ENCODE peak calls at places on chromosomes 7 and 10, in five cellular contexts. One of them, this sample, is unnamed.

GRCh38 chr7:8109196-8110022 is 140.8 kb downstream of the GLCCI1 start:
- DNase-seq in central memory CD4-positive, alpha-beta T cell: no peak
- DNase-seq in HuH-7: no peak
- DNase-seq in endothelial cell of umbilical vein: no peak
- DNase-seq in left lung: no peak
- DNase-seq in this sample: peak; percentile 10

GRCh38 chr10:71964669-71965515 is 697 bp downstream of the CHST3 start:
- DNase-seq in endothelial cell of umbilical vein: peak; percentile 69
- DNase-seq in left lung: peak; percentile 56
- DNase-seq in HuH-7: no peak
- DNase-seq in central memory CD4-positive, alpha-beta T cell: no peak
- DNase-seq in this sample: peak; percentile 79

GRCh38 chr10:34018129-34018528 is 683.7 kb upstream of the NRP1 start:
- DNase-seq in HuH-7: no peak
- DNase-seq in left lung: no peak
- DNase-seq in endothelial cell of umbilical vein: no peak
- DNase-seq in central memory CD4-positive, alpha-beta T cell: no peak
- DNase-seq in this sample: peak; percentile 20

GRCh38 chr7:17269345-17270221 is 28.9 kb upstream of the AHR start:
- DNase-seq in central memory CD4-positive, alpha-beta T cell: no peak
- DNase-seq in endothelial cell of umbilical vein: no peak
- DNase-seq in left lung: no peak
- DNase-seq in HuH-7: no peak
- DNase-seq in this sample: no peak

GRCh38 chr10:106540606-106541005 is 623.9 kb downstream of the SORCS1 start:
- DNase-seq in endothelial cell of umbilical vein: no peak
- DNase-seq in HuH-7: no peak
- DNase-seq in left lung: no peak
- DNase-seq in central memory CD4-positive, alpha-beta T cell: no peak
- DNase-seq in this sample: peak; percentile 51

GRCh38 chr10:11074536-11075267 is 57.0 kb downstream of the CELF2 start:
- DNase-seq in central memory CD4-positive, alpha-beta T cell: no peak
- DNase-seq in HuH-7: no peak
- DNase-seq in endothelial cell of umbilical vein: no peak
- DNase-seq in left lung: no peak
- DNase-seq in this sample: no peak

GRCh38 chr10:124005991-124006392 is 87.4 kb downstream of the CHST15 start:
- DNase-seq in HuH-7: no peak
- DNase-seq in left lung: no peak
- DNase-seq in endothelial cell of umbilical vein: no peak
- DNase-seq in central memory CD4-positive, alpha-beta T cell: no peak
- DNase-seq in this sample: no peak

GRCh38 chr10:33697016-33697415 is 362.5 kb upstream of the NRP1 start:
- DNase-seq in endothelial cell of umbilical vein: no peak
- DNase-seq in left lung: no peak
- DNase-seq in HuH-7: no peak
- DNase-seq in central memory CD4-positive, alpha-beta T cell: no peak
- DNase-seq in this sample: no peak

GRCh38 chr7:139855498-139856270 is 26.6 kb downstream of the TBXAS1 start:
- DNase-seq in HuH-7: no peak
- DNase-seq in left lung: peak; percentile 54
- DNase-seq in endothelial cell of umbilical vein: no peak
- DNase-seq in central memory CD4-positive, alpha-beta T cell: peak; percentile 9
- DNase-seq in this sample: peak; percentile 46

GRCh38 chr7:46933596-46933995 is 648.3 kb downstream of the TNS3 start:
- DNase-seq in endothelial cell of umbilical vein: peak; percentile 37
- DNase-seq in HuH-7: no peak
- DNase-seq in left lung: no peak
- DNase-seq in central memory CD4-positive, alpha-beta T cell: no peak
- DNase-seq in this sample: peak; percentile 61

GRCh38 chr10:77799352-77799751 is 127.2 kb downstream of the DLG5 start:
- DNase-seq in left lung: no peak
- DNase-seq in endothelial cell of umbilical vein: no peak
- DNase-seq in HuH-7: no peak
- DNase-seq in central memory CD4-positive, alpha-beta T cell: peak; percentile 65
- DNase-seq in this sample: no peak

GRCh38 chr10:113232928-113233511 is 283.0 kb downstream of the TCF7L2 start:
- DNase-seq in endothelial cell of umbilical vein: no peak
- DNase-seq in HuH-7: no peak
- DNase-seq in central memory CD4-positive, alpha-beta T cell: no peak
- DNase-seq in left lung: no peak
- DNase-seq in this sample: no peak

GRCh38 chr7:34128762-34129161 is 223.4 kb downstream of the BMPER start:
- DNase-seq in left lung: no peak
- DNase-seq in central memory CD4-positive, alpha-beta T cell: no peak
- DNase-seq in HuH-7: no peak
- DNase-seq in endothelial cell of umbilical vein: no peak
- DNase-seq in this sample: peak; percentile 64

GRCh38 chr10:72011976-72012512 is 47.8 kb downstream of the CHST3 start:
- DNase-seq in HuH-7: no peak
- DNase-seq in central memory CD4-positive, alpha-beta T cell: no peak
- DNase-seq in left lung: no peak
- DNase-seq in endothelial cell of umbilical vein: no peak
- DNase-seq in this sample: no peak

GRCh38 chr10:58641095-58641531 is 128.4 kb downstream of the BICC1 start:
- DNase-seq in HuH-7: peak; percentile 30
- DNase-seq in endothelial cell of umbilical vein: no peak
- DNase-seq in central memory CD4-positive, alpha-beta T cell: no peak
- DNase-seq in left lung: no peak
- DNase-seq in this sample: peak; percentile 96

GRCh38 chr10:92677708-92678107 is 12.0 kb upstream of the HHEX start:
- DNase-seq in left lung: no peak
- DNase-seq in endothelial cell of umbilical vein: no peak
- DNase-seq in central memory CD4-positive, alpha-beta T cell: no peak
- DNase-seq in HuH-7: no peak
- DNase-seq in this sample: no peak

GRCh38 chr10:11697718-11698527 is 44.3 kb upstream of the ECHDC3 start:
- DNase-seq in HuH-7: no peak
- DNase-seq in central memory CD4-positive, alpha-beta T cell: no peak
- DNase-seq in left lung: no peak
- DNase-seq in endothelial cell of umbilical vein: no peak
- DNase-seq in this sample: no peak

GRCh38 chr7:148395990-148396716 is 194.4 kb upstream of the C7orf33 start:
- DNase-seq in central memory CD4-positive, alpha-beta T cell: no peak
- DNase-seq in HuH-7: no peak
- DNase-seq in left lung: no peak
- DNase-seq in endothelial cell of umbilical vein: no peak
- DNase-seq in this sample: peak; percentile 1

GRCh38 chr7:134778941-134779740 is at the start of gene CALD1:
- DNase-seq in central memory CD4-positive, alpha-beta T cell: no peak
- DNase-seq in HuH-7: peak; percentile 47
- DNase-seq in endothelial cell of umbilical vein: peak; percentile 99
- DNase-seq in left lung: peak; percentile 60
- DNase-seq in this sample: peak; percentile 100

GRCh38 chr10:84820596-84820995 is 492.2 kb downstream of the CCSER2 start:
- DNase-seq in left lung: no peak
- DNase-seq in central memory CD4-positive, alpha-beta T cell: no peak
- DNase-seq in HuH-7: no peak
- DNase-seq in endothelial cell of umbilical vein: no peak
- DNase-seq in this sample: no peak

GRCh38 chr7:101094791-101095375 is 9.6 kb downstream of the TRIM56 start:
- DNase-seq in left lung: no peak
- DNase-seq in central memory CD4-positive, alpha-beta T cell: no peak
- DNase-seq in endothelial cell of umbilical vein: peak; percentile 63
- DNase-seq in HuH-7: peak; percentile 76
- DNase-seq in this sample: peak; percentile 81

This sample was measured in fibroblast of pulmonary artery.